ENCODE peak calls at places on chromosomes 3 and 15, in seven cellular contexts. Z, J, I, Y, U, F and K are unnamed samples.

GRCh38 chr3:56997675-56998074 is 62.8 kb upstream of the SPATA12 start:
- DNase-seq in Y (no peak), F (no peak), Z (no peak), I (no peak), J (no peak), U (no peak), K (no peak)

GRCh38 chr15:31953573-31953972 is 76.7 kb upstream of the CHRNA7 start:
- DNase-seq in J (no peak), Y (no peak), F (no peak), I (no peak), Z (no peak), U (no peak), K (no peak)

GRCh38 chr3:160754371-160754854 is 1.6 kb upstream of the PPM1L start:
- DNase-seq in I (peak), U (peak), J (no peak), F (no peak), Y (peak), Z (peak), K (no peak)

GRCh38 chr15:68623301-68623892 is 44.6 kb downstream of the CORO2B start:
- DNase-seq in J (no peak), I (no peak), Z (no peak), U (no peak), F (no peak), Y (no peak), K (no peak)

GRCh38 chr3:88779482-88779881 is 327.9 kb upstream of the EPHA3 start:
- DNase-seq in Y (no peak), I (no peak), J (no peak), F (no peak), Z (no peak), U (no peak), K (no peak)

GRCh38 chr3:72665701-72666443 is 182.4 kb downstream of the SHQ1 start:
- DNase-seq in Y (no peak), I (no peak), F (no peak), Z (peak), J (peak), U (peak), K (no peak)

GRCh38 chr3:40336101-40336500 is 26.6 kb downstream of the EIF1B start:
- DNase-seq in I (no peak), U (no peak), Z (no peak), F (no peak), J (no peak), Y (no peak), K (no peak)

GRCh38 chr15:69346112-69346511 is 47.4 kb downstream of the PAQR5 start:
- DNase-seq in Z (no peak), F (no peak), J (no peak), Y (no peak), U (peak), I (no peak), K (no peak)

GRCh38 chr3:134651347-134652041 is 672 bp upstream of the KY start:
- DNase-seq in Z (no peak), J (no peak), U (peak), I (no peak), F (no peak), Y (no peak), K (peak)

GRCh38 chr15:93018574-93018973 is 70.4 kb downstream of the RGMA start:
- DNase-seq in Z (no peak), I (no peak), U (peak), Y (no peak), J (peak), F (no peak), K (no peak)

GRCh38 chr3:40971191-40972168 is 227.8 kb upstream of the CTNNB1 start:
- DNase-seq in J (peak), I (peak), F (no peak), Y (no peak), U (peak), Z (peak), K (no peak)

GRCh38 chr3:128875556-128876120 is 3.8 kb upstream of the ACAD9 start:
- DNase-seq in I (no peak), Y (no peak), U (peak), J (peak), Z (no peak), F (no peak), K (no peak)

GRCh38 chr3:42501681-42502428 is 588 bp upstream of the VIPR1 start:
- DNase-seq in J (peak), I (peak), F (no peak), Z (peak), U (peak), Y (peak), K (no peak)

GRCh38 chr3:114115151-114115550 is 58.6 kb downstream of the QTRT2 start:
- DNase-seq in Z (no peak), I (no peak), J (no peak), U (no peak), Y (no peak), F (no peak), K (no peak)

GRCh38 chr3:194956697-194957396 is 271.2 kb downstream of the FAM43A start:
- DNase-seq in Z (no peak), Y (no peak), F (no peak), I (peak), U (no peak), J (no peak), K (no peak)

GRCh38 chr3:157130138-157130880 is 29.6 kb downstream of the CCNL1 start:
- DNase-seq in Z (peak), Y (no peak), U (peak), F (peak), J (peak), I (peak), K (no peak)

GRCh38 chr3:61530355-61530754 is 31.0 kb upstream of the PTPRG start:
- DNase-seq in Z (no peak), I (no peak), Y (no peak), U (peak), F (no peak), J (no peak), K (no peak)

GRCh38 chr15:31440754-31441298 is 114.2 kb downstream of the KLF13 start:
- DNase-seq in U (peak), Z (no peak), F (no peak), I (peak), Y (peak), J (peak), K (no peak)

GRCh38 chr3:30688776-30689175 is 82.4 kb downstream of the TGFBR2 start:
- DNase-seq in J (no peak), U (no peak), Z (no peak), F (no peak), Y (no peak), I (no peak), K (no peak)

GRCh38 chr3:77370413-77370812 is 330.5 kb downstream of the ROBO2 start:
- DNase-seq in U (peak), I (peak), J (no peak), Y (no peak), F (no peak), Z (no peak), K (no peak)

GRCh38 chr15:85706779-85707518 is 87.8 kb downstream of the KLHL25 start:
- DNase-seq in Y (no peak), U (peak), F (no peak), Z (no peak), I (no peak), J (peak), K (no peak)

GRCh38 chr15:64092864-64093626 is 593 bp downstream of the CIAO2A start:
- DNase-seq in J (peak), Z (peak), F (no peak), U (peak), Y (no peak), I (no peak), K (no peak)

GRCh38 chr3:174949523-174949922 is 90.4 kb downstream of the NAALADL2 start:
- DNase-seq in Y (no peak), F (no peak), U (peak), I (no peak), J (no peak), Z (no peak), K (no peak)

GRCh38 chr3:13085081-13085845 is 12.0 kb upstream of the IQSEC1 start:
- DNase-seq in I (no peak), U (no peak), F (no peak), Y (no peak), J (no peak), Z (no peak), K (no peak)

GRCh38 chr3:14698601-14699244 is 23.8 kb downstream of the C3orf20 start:
- DNase-seq in F (no peak), U (no peak), Z (no peak), I (peak), Y (no peak), J (no peak), K (no peak)

GRCh38 chr3:135982404-135982761 is 16.9 kb downstream of the PPP2R3A start:
- DNase-seq in J (no peak), F (no peak), Z (no peak), Y (no peak), U (peak), I (no peak), K (no peak)

GRCh38 chr3:21466491-21466890 is 284.5 kb downstream of the ZNF385D start:
- DNase-seq in Y (no peak), I (no peak), F (no peak), J (no peak), U (no peak), Z (no peak), K (no peak)

GRCh38 chr3:128950223-128950938 is 43.5 kb downstream of the CFAP92 start:
- DNase-seq in I (peak), U (peak), Y (no peak), Z (no peak), F (no peak), J (no peak), K (no peak)

GRCh38 chr3:157231071-157231470 is 71.1 kb upstream of the CCNL1 start:
- DNase-seq in I (no peak), U (peak), Y (no peak), F (no peak), J (no peak), Z (no peak), K (no peak)

GRCh38 chr3:177333535-177334495 is 136.5 kb upstream of the TBL1XR1 start:
- DNase-seq in U (no peak), Y (no peak), J (no peak), F (no peak), Z (peak), I (no peak), K (no peak)